ENCODE peak calls at places on chromosome 12, in seven cellular contexts. V is NCI-H2081; H is HT-29; Q is A549; O is effector CD8-positive, alpha-beta T cell; B is islet precursor cell; S is effector memory CD8-positive, alpha-beta T cell. A is an unnamed sample.

GRCh38 chr12:113766880-113767878 is 198.9 kb downstream of the RBM19 start:
- DNase-seq in V (no peak), H (peak), Q (peak), O (no peak), B (peak), S (no peak), A (peak)

GRCh38 chr12:122022393-122023338 is 982 bp downstream of the BCL7A start:
- DNase-seq in V (peak), H (no peak), Q (peak), O (no peak), B (peak), S (no peak), A (peak)

GRCh38 chr12:132966676-132967415 is 10.7 kb upstream of the ZNF605 start:
- DNase-seq in V (no peak), H (no peak), Q (no peak), O (no peak), B (no peak), S (no peak), A (no peak)

GRCh38 chr12:8996682-8997405 is 7.5 kb downstream of the KLRG1 start:
- DNase-seq in V (no peak), H (no peak), Q (no peak), O (no peak), B (no peak), S (no peak), A (peak)

GRCh38 chr12:3928538-3929220 is 55.5 kb upstream of the PARP11 start:
- DNase-seq in V (no peak), H (no peak), Q (no peak), O (no peak), B (no peak), S (no peak), A (no peak)

GRCh38 chr12:88503344-88503743 is 76.9 kb downstream of the KITLG start:
- DNase-seq in V (no peak), H (no peak), Q (no peak), O (no peak), B (no peak), S (no peak), A (no peak)

GRCh38 chr12:66879392-66879791 is 200.5 kb upstream of the GRIP1 start:
- DNase-seq in V (no peak), H (no peak), Q (no peak), O (no peak), B (no peak), S (no peak), A (no peak)

GRCh38 chr12:91256471-91256870 is 73.9 kb upstream of the DCN start:
- DNase-seq in V (no peak), H (no peak), Q (no peak), O (no peak), B (no peak), S (no peak), A (peak)

GRCh38 chr12:72273851-72274284 is 1.7 kb downstream of the TRHDE start:
- DNase-seq in V (no peak), H (no peak), Q (no peak), O (no peak), B (no peak), S (no peak), A (no peak)

GRCh38 chr12:54411398-54412241 is 7.4 kb downstream of the ITGA5 start:
- DNase-seq in V (no peak), H (no peak), Q (no peak), O (peak), B (peak), S (no peak), A (peak)

GRCh38 chr12:108884116-108885012 is 4.5 kb downstream of the DAO start:
- DNase-seq in V (peak), H (peak), Q (peak), O (peak), B (peak), S (peak), A (peak)

GRCh38 chr12:12070674-12071661 is at the start of gene BCL2L14:
- DNase-seq in V (no peak), H (peak), Q (no peak), O (no peak), B (no peak), S (no peak), A (no peak)

GRCh38 chr12:51028126-51028810 is 2.1 kb upstream of the SLC11A2 start:
- DNase-seq in V (no peak), H (peak), Q (peak), O (no peak), B (peak), S (no peak), A (peak)

A was measured in amniotic epithelial cell.